ENCODE peak calls at places on chromosomes 6 and 20, in six cellular contexts. H is lower lobe of right lung, E is brain microvascular endothelial cell, J is GM12865, T is suprapubic skin, K is BJ. Z is an unnamed sample.

GRCh38 chr6:7071405-7071804 is 36.4 kb upstream of the RREB1 start:
- DNase-seq in H (no peak), T (no peak), K (no peak), E (no peak), J (no peak), Z (no peak)

GRCh38 chr6:31122803-31123706 is 2.8 kb upstream of the CDSN start:
- DNase-seq in E (peak; percentile 90), K (no peak), H (peak; percentile 63), J (no peak), T (no peak), Z (peak; percentile 88)

GRCh38 chr6:106823732-106824351 is 150.7 kb downstream of the CD24 start:
- DNase-seq in E (no peak), K (no peak), J (no peak), T (no peak), H (peak; percentile 63), Z (no peak)

GRCh38 chr6:43608310-43608763 is 20.7 kb downstream of the GTPBP2 start:
- DNase-seq in E (peak; percentile 77), H (no peak), T (no peak), J (peak; percentile 71), K (no peak), Z (peak; percentile 92)

GRCh38 chr6:132401120-132401940 is at the start of gene MOXD1:
- DNase-seq in E (no peak), J (peak; percentile 51), K (no peak), H (no peak), T (no peak), Z (no peak)

GRCh38 chr6:98310408-98310807 is 524.0 kb upstream of the POU3F2 start:
- DNase-seq in E (no peak), K (no peak), J (no peak), H (no peak), T (no peak), Z (no peak)

GRCh38 chr6:1436334-1437306 is 47.2 kb downstream of the FOXF2 start:
- DNase-seq in E (peak; percentile 76), T (no peak), J (peak; percentile 64), K (peak; percentile 23), H (no peak), Z (peak; percentile 86)

GRCh38 chr6:3421763-3422456 is 34.9 kb downstream of the SLC22A23 start:
- DNase-seq in J (peak; percentile 29), T (peak; percentile 20), H (no peak), E (peak; percentile 80), K (no peak), Z (peak; percentile 87)

GRCh38 chr6:137571854-137572253 is 77.7 kb upstream of the OLIG3 start:
- DNase-seq in E (peak; percentile 16), J (peak; percentile 70), K (no peak), H (no peak), T (no peak), Z (peak; percentile 12)

GRCh38 chr6:37182736-37183590 is 13.0 kb downstream of the PIM1 start:
- DNase-seq in E (no peak), K (no peak), H (peak; percentile 73), T (no peak), J (peak; percentile 65), Z (no peak)

GRCh38 chr6:118263929-118264486 is 284.1 kb upstream of the PLN start:
- DNase-seq in H (no peak), E (peak; percentile 38), J (peak; percentile 12), K (no peak), T (no peak), Z (peak; percentile 30)

GRCh38 chr20:25207960-25208534 is 12.5 kb downstream of the ENTPD6 start:
- DNase-seq in K (no peak), H (no peak), J (no peak), T (no peak), E (peak; percentile 29), Z (no peak)

GRCh38 chr6:26270903-26271639 is 93.9 kb upstream of the BTN3A2 start:
- DNase-seq in E (peak; percentile 85), T (no peak), J (peak; percentile 96), H (peak; percentile 52), K (peak; percentile 61), Z (peak; percentile 93)

GRCh38 chr6:21438237-21438985 is 155.1 kb upstream of the SOX4 start:
- DNase-seq in J (peak; percentile 95), T (no peak), E (no peak), K (no peak), H (no peak), Z (no peak)

GRCh38 chr6:37565267-37566208 is 65.8 kb upstream of the CCDC167 start:
- DNase-seq in E (no peak), T (no peak), H (no peak), K (no peak), J (peak; percentile 53), Z (no peak)

GRCh38 chr6:40390144-40390800 is 196.9 kb downstream of the LRFN2 start:
- DNase-seq in H (no peak), J (no peak), E (no peak), K (no peak), T (no peak), Z (no peak)

GRCh38 chr6:138162104-138162946 is 586 bp downstream of the ARFGEF3 start:
- DNase-seq in T (no peak), J (no peak), E (no peak), K (no peak), H (peak; percentile 50), Z (peak; percentile 2)

GRCh38 chr6:157586088-157586414 is 205.1 kb downstream of the ZDHHC14 start:
- DNase-seq in K (no peak), E (no peak), T (no peak), H (no peak), J (no peak), Z (no peak)

GRCh38 chr6:33710296-33711121 is 991 bp downstream of the UQCC2 start:
- DNase-seq in K (no peak), J (peak; percentile 33), H (peak; percentile 24), E (no peak), T (no peak), Z (no peak)

GRCh38 chr6:10413850-10414765 is 766 bp downstream of the TFAP2A start:
- DNase-seq in E (no peak), J (no peak), T (no peak), K (no peak), H (no peak), Z (no peak)
- TF ChIP-seq CTCF in E (peak; percentile 50), J (peak; percentile 0), T (no peak), K (peak; percentile 66), H (no peak), Z (peak; percentile 33)

DNA sequence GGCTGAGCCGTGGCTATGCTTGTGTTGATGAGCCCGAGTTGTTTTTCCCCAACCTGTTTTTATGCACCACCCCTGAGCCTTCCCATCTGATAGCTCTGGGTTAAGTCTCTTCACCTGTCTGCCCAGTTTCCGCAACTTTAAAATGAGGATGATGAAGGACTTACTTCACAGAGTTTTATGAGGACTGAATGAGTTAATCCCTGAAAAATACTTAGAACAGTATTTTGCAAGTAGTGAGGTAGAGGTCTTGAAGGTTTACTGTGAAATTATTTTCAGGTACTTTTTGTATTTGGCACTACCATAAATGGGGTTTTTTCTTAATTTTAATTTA is 3.2 kb downstream of the MTG2 start:
- DNase-seq in T (no peak), E (no peak), J (no peak), K (no peak), H (no peak), Z (no peak)
- H3K4me3 ChIP-seq in T (no peak overlapping the region), E (no peak overlapping the region), J (no peak overlapping the region), K (no peak overlapping the region), H (no peak overlapping the region), Z (no peak overlapping the region)

GRCh38 chr20:61874421-61875068 is 191.1 kb downstream of the TAF4 start:
- DNase-seq in J (no peak), K (no peak), E (no peak), H (no peak), T (no peak), Z (peak; percentile 1)
- TF ChIP-seq CTCF in J (no peak), K (no peak), E (peak; percentile 36), H (no peak), T (peak; percentile 21), Z (no peak)

DNA sequence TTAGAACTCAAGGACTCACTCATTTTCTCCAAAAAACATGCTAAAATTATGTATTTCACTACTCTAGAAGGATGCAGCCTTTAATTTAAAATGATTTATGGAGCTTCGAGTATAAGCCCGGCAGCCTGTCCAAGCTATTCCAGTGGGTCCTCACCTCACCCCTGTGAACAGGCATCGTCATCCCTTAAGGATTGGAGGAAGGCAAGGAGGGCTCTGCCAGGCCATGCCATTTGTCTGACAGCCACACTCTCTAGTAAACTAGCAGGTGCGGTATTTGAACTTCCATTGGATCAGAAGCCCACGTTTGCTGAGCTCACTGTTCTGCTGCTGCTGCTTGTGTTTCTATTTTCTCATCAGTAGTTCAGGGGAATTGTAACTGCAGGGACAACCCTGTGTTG is 39.8 kb upstream of the NAA20 start:
- DNase-seq in T (no peak), J (no peak), K (no peak), H (no peak), E (no peak), Z (no peak)
- H3K4me3 ChIP-seq in T (peak overlapping the region; percentile 65), J (no peak overlapping the region), K (peak overlapping the region; percentile 82), H (peak overlapping the region; percentile 66), E (peak overlapping the region; percentile 89), Z (peak overlapping the region; percentile 84)